ENCODE peak calls at places on chromosomes 6 and 20, in four cellular contexts. A is GM23248, I is cardiac muscle cell, M is right atrium auricular region. X is an unnamed sample.
A peak's percentile ranks its signal among the peaks of the same experiment; 100 is the strongest.

GRCh38 chr6:157761331-157761921 is 61.6 kb upstream of the SNX9 start:
- DNase-seq in I (peak; percentile 68), M (peak; percentile 52), A (peak; percentile 84), X (no peak)

GRCh38 chr6:35021014-35021413 is 120.1 kb downstream of the TCP11 start:
- DNase-seq in A (no peak), M (peak; percentile 67), I (no peak), X (no peak)

GRCh38 chr6:14889172-14889571 is 356.7 kb upstream of the JARID2 start:
- DNase-seq in M (no peak), I (peak; percentile 29), A (peak; percentile 31), X (no peak)

GRCh38 chr6:121881974-121882667 is 446.7 kb downstream of the GJA1 start:
- DNase-seq in M (no peak), I (peak; percentile 67), A (peak; percentile 91), X (no peak)

GRCh38 chr6:153172815-153173214 is 41.7 kb upstream of the RGS17 start:
- DNase-seq in A (no peak), M (no peak), I (no peak), X (no peak)

GRCh38 chr20:18628330-18628941 is 40.6 kb downstream of the DTD1 start:
- DNase-seq in I (no peak), M (no peak), A (peak; percentile 15), X (no peak)

GRCh38 chr20:33556237-33556636 is 66.3 kb downstream of the CBFA2T2 start:
- DNase-seq in I (no peak), A (no peak), M (no peak), X (no peak)

GRCh38 chr6:105485456-105485855 is 82.6 kb upstream of the PREP start:
- DNase-seq in M (no peak), A (no peak), I (no peak), X (no peak)

DNA sequence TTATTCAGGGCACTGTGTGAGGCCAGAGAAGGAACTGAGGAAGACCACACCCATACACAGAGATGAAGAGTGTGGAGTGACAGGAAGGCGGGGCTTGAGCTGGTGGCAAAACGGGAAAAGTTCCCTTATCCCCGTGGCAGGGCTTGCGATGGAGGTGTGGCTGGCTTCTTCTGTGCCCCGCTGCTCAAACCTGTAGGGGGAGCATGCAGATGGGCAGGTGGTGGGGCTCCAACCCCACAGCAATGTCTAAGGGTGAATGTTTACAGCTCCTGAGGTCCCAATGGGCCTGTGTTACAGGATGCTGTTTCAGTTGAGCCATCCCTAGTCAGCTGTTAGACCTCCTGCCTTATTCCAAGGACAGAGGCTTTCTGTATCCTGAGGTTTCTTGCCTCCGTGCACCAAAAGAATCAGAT is 105.9 kb downstream of the LY86 start:
- DNase-seq in I (no peak), A (no peak), M (no peak), X (no peak)
- H3K4me1 ChIP-seq in I (no peaks in the 10 kb centered on the region), A (peaks cover 33% of the 10 kb centered on the region), M (no peaks in the 10 kb centered on the region), X (peaks cover 24% of the 10 kb centered on the region)

DNA sequence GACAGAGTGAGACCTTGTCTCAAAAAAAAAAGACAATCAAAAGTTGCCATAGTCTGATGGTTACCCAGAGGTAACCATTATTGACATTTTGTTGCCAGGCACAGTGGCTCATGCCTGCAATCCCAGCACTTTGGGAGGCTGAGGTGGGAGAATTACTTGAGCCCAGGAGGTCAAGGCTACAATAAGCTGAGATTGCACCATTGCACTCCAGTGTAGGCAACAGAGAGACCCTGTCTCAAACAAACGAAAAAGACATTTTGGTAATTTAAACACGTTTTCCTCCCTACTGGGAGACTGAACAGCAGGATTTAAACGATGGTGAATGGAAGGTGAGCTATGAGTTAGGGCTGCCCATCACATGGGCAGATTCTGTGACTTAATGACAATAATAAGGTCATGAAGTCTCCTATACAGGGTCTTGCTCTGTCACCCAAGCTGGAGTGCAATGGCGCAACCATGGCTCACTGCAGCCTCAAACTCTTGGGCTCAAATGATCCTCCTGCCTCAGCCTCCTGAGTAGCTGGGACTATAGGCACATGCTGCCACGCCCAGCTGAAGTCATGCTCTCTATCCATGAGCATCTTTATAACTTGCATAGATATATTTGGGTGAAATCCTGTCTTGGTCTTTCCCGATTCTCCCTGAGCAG is 4.2 kb upstream of the ASXL1 start:
- DNase-seq in M (no peak), I (no peak), A (no peak), X (no peak)
- H3K4me3 ChIP-seq in M (no peak overlapping the region), I (no peak overlapping the region), A (no peak overlapping the region), X (no peak overlapping the region)

DNA sequence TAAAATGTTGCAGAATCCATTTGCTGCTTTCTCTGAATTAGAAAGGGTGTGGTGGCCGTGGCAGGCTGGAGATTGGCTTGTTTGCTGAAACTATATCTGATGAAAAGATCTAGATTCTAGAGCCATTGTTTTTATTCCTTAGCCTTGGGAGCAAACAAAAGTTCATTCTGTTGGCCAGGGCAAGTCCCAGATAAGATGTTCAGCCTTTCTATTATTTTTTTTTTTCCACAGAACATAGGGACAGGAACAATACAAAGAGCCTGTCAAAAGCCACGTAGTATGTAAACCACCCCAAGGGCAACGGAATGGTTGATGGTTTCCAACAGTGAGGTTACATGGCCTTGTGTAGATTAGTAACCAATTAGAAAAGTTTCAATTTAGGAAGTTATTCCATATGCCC is 119.9 kb upstream of the SLC22A16 start:
- DNase-seq in M (no peak), A (no peak), I (no peak), X (no peak)
- H3K27ac ChIP-seq in M (no peak overlapping the region), A (no peak overlapping the region), I (no peak overlapping the region), X (no peak overlapping the region)

DNA sequence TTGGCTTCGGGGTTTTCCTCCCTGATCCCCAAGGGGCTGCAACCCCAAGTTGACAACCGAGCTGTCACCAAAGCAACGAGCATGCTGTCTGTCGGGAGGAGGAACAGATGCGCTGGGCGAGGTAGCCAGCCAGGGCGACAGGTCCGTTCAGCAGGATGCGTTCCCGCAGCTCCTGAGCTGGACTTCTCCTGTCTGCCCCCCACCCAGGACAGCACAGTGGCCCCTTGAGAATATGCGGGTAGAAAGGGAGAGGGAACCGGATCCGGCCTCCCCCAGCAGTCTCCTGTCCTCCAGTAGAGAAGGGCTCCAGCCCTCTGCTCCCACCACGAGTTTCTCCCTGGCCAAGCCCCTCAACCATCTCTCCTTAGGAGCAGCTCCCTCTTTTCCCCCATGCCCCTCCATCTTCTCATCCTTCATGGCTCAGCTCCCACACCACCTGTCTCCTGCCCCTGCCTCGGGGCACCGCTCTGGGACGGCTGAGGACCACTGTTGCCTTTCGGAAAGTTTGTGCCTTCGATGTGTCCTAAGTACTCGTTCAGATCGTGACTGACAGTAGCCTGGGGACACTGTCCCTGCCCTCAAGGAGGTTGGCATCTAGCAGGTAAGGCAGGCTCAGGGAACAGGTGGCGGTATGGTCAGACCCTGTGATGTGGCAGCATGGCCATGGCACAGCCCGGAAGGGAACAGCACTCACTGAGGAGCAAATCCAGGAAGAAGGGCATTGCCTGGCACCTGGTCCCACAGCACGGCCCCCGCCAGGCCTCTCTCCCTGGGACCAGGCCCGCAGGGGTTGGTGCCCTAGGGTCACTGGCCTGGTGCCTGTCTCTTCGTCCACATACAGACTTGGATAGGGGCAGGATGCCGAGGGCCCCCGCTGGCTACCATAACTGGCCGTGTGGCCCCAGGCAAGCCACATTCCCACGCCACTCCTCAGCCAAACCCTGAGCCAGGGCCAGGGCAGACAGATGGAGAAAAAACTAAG is 96.3 kb downstream of the ASXL1 start:
- DNase-seq in M (no peak), A (no peak), I (no peak), X (no peak)
- H3K4me1 ChIP-seq in M (no peaks in the 10 kb centered on the region), A (peaks cover 4% of the 10 kb centered on the region), I (peaks cover 15% of the 10 kb centered on the region), X (no peaks in the 10 kb centered on the region)

GRCh38 chr6:27295301-27296079 is 16.6 kb downstream of the POM121L2 start:
- DNase-seq in M (no peak), A (peak; percentile 66), I (peak; percentile 66), X (no peak)
- H3K4me3 ChIP-seq in M (no peak overlapping the region), A (peak overlapping the region; percentile 76), I (peak overlapping the region; percentile 51), X (no peak overlapping the region)

DNA sequence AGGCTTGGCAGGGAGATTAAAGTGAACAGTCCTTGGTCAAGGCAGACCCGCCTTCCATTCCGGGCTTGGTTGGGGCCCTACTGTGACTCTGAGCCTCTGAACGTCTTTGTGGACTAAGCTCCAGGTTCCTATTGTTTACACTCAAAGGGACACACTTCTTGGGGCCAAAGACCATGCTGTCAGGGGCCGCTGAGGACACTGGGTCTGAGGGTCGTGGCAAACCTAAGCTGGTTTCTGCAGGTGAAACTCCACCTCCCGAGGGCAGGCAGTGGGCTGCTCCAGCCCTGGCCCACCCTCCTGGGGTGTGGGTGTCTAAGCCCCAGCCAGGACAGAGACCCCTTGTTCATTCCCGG is 43.1 kb downstream of the DSTN start:
- DNase-seq in A (no peak), M (no peak), I (no peak), X (no peak)
- H3K27ac ChIP-seq in A (peak overlapping the region; percentile 77), M (peak overlapping the region; percentile 70), I (peak overlapping the region; percentile 71), X (peak overlapping the region; percentile 81)

GRCh38 chr6:13471184-13471583 is 16.2 kb downstream of the GFOD1 start:
- DNase-seq in A (no peak), I (no peak), M (no peak), X (no peak)
- H3K4me1 ChIP-seq in A (peaks cover 3% of the 10 kb centered on the region), I (peaks cover 8% of the 10 kb centered on the region), M (no peaks in the 10 kb centered on the region), X (peaks cover 12% of the 10 kb centered on the region)